ENCODE peak calls at places on chromosomes 13 and 19, in ten cellular contexts. One of them, this sample, is unnamed.

GRCh38 chr19:38880076-38880881 is 2.2 kb upstream of the RINL start:
- DNase-seq in H7: peak
- DNase-seq in NCI-H1417: no peak
- DNase-seq in hepatic stellate cell: no peak
- DNase-seq in amniotic epithelial cell: no peak
- DNase-seq in HFFc6: no peak
- DNase-seq in putamen: no peak
- DNase-seq in T-helper 17 cell: no peak
- DNase-seq in activated CD4-positive, alpha-beta T cell treated with anti-CD3 and anti-CD28 coated beads for 48 hours: no peak
- DNase-seq in stimulated activated CD8-positive, alpha-beta memory T cell treated with anti-CD3 and anti-CD28 coated beads, Interleukin-4, amount 100 ng/mL, for 24 hours: no peak
- DNase-seq in this sample: no peak

GRCh38 chr19:401836-402535 is 7.0 kb downstream of the C2CD4C start:
- DNase-seq in NCI-H1417: peak
- DNase-seq in stimulated activated CD8-positive, alpha-beta memory T cell treated with anti-CD3 and anti-CD28 coated beads, Interleukin-4, amount 100 ng/mL, for 24 hours: no peak
- DNase-seq in T-helper 17 cell: no peak
- DNase-seq in HFFc6: no peak
- DNase-seq in amniotic epithelial cell: no peak
- DNase-seq in activated CD4-positive, alpha-beta T cell treated with anti-CD3 and anti-CD28 coated beads for 48 hours: no peak
- DNase-seq in hepatic stellate cell: no peak
- DNase-seq in putamen: no peak
- DNase-seq in H7: peak
- DNase-seq in this sample: no peak

GRCh38 chr19:36488816-36489138 is 584 bp downstream of the ZNF566 start:
- DNase-seq in activated CD4-positive, alpha-beta T cell treated with anti-CD3 and anti-CD28 coated beads for 48 hours: no peak
- DNase-seq in amniotic epithelial cell: peak
- DNase-seq in NCI-H1417: peak
- DNase-seq in hepatic stellate cell: no peak
- DNase-seq in putamen: no peak
- DNase-seq in H7: no peak
- DNase-seq in HFFc6: no peak
- DNase-seq in stimulated activated CD8-positive, alpha-beta memory T cell treated with anti-CD3 and anti-CD28 coated beads, Interleukin-4, amount 100 ng/mL, for 24 hours: peak
- DNase-seq in T-helper 17 cell: no peak
- DNase-seq in this sample: no peak

GRCh38 chr13:73991884-73992283 is 142.3 kb downstream of the KLF12 start:
- DNase-seq in amniotic epithelial cell: no peak
- DNase-seq in HFFc6: no peak
- DNase-seq in T-helper 17 cell: no peak
- DNase-seq in activated CD4-positive, alpha-beta T cell treated with anti-CD3 and anti-CD28 coated beads for 48 hours: no peak
- DNase-seq in hepatic stellate cell: no peak
- DNase-seq in putamen: no peak
- DNase-seq in NCI-H1417: peak
- DNase-seq in stimulated activated CD8-positive, alpha-beta memory T cell treated with anti-CD3 and anti-CD28 coated beads, Interleukin-4, amount 100 ng/mL, for 24 hours: no peak
- DNase-seq in H7: no peak
- DNase-seq in this sample: no peak

GRCh38 chr13:21466527-21466926 is 7.4 kb upstream of the ZDHHC20 start:
- DNase-seq in NCI-H1417: no peak
- DNase-seq in amniotic epithelial cell: no peak
- DNase-seq in hepatic stellate cell: no peak
- DNase-seq in H7: no peak
- DNase-seq in HFFc6: no peak
- DNase-seq in T-helper 17 cell: no peak
- DNase-seq in putamen: no peak
- DNase-seq in stimulated activated CD8-positive, alpha-beta memory T cell treated with anti-CD3 and anti-CD28 coated beads, Interleukin-4, amount 100 ng/mL, for 24 hours: no peak
- DNase-seq in activated CD4-positive, alpha-beta T cell treated with anti-CD3 and anti-CD28 coated beads for 48 hours: no peak
- DNase-seq in this sample: no peak

GRCh38 chr19:2613507-2614295 is 88.8 kb downstream of the GNG7 start:
- DNase-seq in amniotic epithelial cell: peak
- DNase-seq in stimulated activated CD8-positive, alpha-beta memory T cell treated with anti-CD3 and anti-CD28 coated beads, Interleukin-4, amount 100 ng/mL, for 24 hours: peak
- DNase-seq in HFFc6: peak
- DNase-seq in NCI-H1417: no peak
- DNase-seq in activated CD4-positive, alpha-beta T cell treated with anti-CD3 and anti-CD28 coated beads for 48 hours: peak
- DNase-seq in T-helper 17 cell: peak
- DNase-seq in H7: peak
- DNase-seq in hepatic stellate cell: peak
- DNase-seq in putamen: no peak
- DNase-seq in this sample: peak

GRCh38 chr13:73677041-73677589 is 457.1 kb downstream of the KLF12 start:
- DNase-seq in T-helper 17 cell: no peak
- DNase-seq in H7: no peak
- DNase-seq in amniotic epithelial cell: no peak
- DNase-seq in hepatic stellate cell: no peak
- DNase-seq in HFFc6: peak
- DNase-seq in activated CD4-positive, alpha-beta T cell treated with anti-CD3 and anti-CD28 coated beads for 48 hours: no peak
- DNase-seq in stimulated activated CD8-positive, alpha-beta memory T cell treated with anti-CD3 and anti-CD28 coated beads, Interleukin-4, amount 100 ng/mL, for 24 hours: no peak
- DNase-seq in NCI-H1417: peak
- DNase-seq in putamen: no peak
- DNase-seq in this sample: no peak

GRCh38 chr19:3694361-3695123 is 5.7 kb downstream of the PIP5K1C start:
- DNase-seq in stimulated activated CD8-positive, alpha-beta memory T cell treated with anti-CD3 and anti-CD28 coated beads, Interleukin-4, amount 100 ng/mL, for 24 hours: no peak
- DNase-seq in H7: peak
- DNase-seq in amniotic epithelial cell: no peak
- DNase-seq in putamen: no peak
- DNase-seq in hepatic stellate cell: no peak
- DNase-seq in HFFc6: no peak
- DNase-seq in T-helper 17 cell: no peak
- DNase-seq in activated CD4-positive, alpha-beta T cell treated with anti-CD3 and anti-CD28 coated beads for 48 hours: no peak
- DNase-seq in NCI-H1417: no peak
- DNase-seq in this sample: no peak

GRCh38 chr13:49502954-49503353 is 7.2 kb downstream of the PHF11 start:
- DNase-seq in NCI-H1417: no peak
- DNase-seq in putamen: no peak
- DNase-seq in activated CD4-positive, alpha-beta T cell treated with anti-CD3 and anti-CD28 coated beads for 48 hours: no peak
- DNase-seq in amniotic epithelial cell: peak
- DNase-seq in stimulated activated CD8-positive, alpha-beta memory T cell treated with anti-CD3 and anti-CD28 coated beads, Interleukin-4, amount 100 ng/mL, for 24 hours: no peak
- DNase-seq in hepatic stellate cell: no peak
- DNase-seq in H7: no peak
- DNase-seq in HFFc6: no peak
- DNase-seq in T-helper 17 cell: no peak
- DNase-seq in this sample: no peak

GRCh38 chr13:20145521-20145920 is 15.3 kb downstream of the GJA3 start:
- DNase-seq in hepatic stellate cell: no peak
- DNase-seq in activated CD4-positive, alpha-beta T cell treated with anti-CD3 and anti-CD28 coated beads for 48 hours: no peak
- DNase-seq in NCI-H1417: no peak
- DNase-seq in H7: no peak
- DNase-seq in HFFc6: no peak
- DNase-seq in stimulated activated CD8-positive, alpha-beta memory T cell treated with anti-CD3 and anti-CD28 coated beads, Interleukin-4, amount 100 ng/mL, for 24 hours: no peak
- DNase-seq in putamen: no peak
- DNase-seq in T-helper 17 cell: no peak
- DNase-seq in amniotic epithelial cell: no peak
- DNase-seq in this sample: no peak

GRCh38 chr13:110929104-110929777 is 14.4 kb upstream of the ANKRD10 start:
- DNase-seq in NCI-H1417: no peak
- DNase-seq in hepatic stellate cell: no peak
- DNase-seq in activated CD4-positive, alpha-beta T cell treated with anti-CD3 and anti-CD28 coated beads for 48 hours: no peak
- DNase-seq in HFFc6: no peak
- DNase-seq in stimulated activated CD8-positive, alpha-beta memory T cell treated with anti-CD3 and anti-CD28 coated beads, Interleukin-4, amount 100 ng/mL, for 24 hours: no peak
- DNase-seq in putamen: no peak
- DNase-seq in T-helper 17 cell: no peak
- DNase-seq in amniotic epithelial cell: no peak
- DNase-seq in H7: no peak
- DNase-seq in this sample: no peak

GRCh38 chr19:39407644-39408391 is 1.2 kb downstream of the ZFP36 start:
- DNase-seq in HFFc6: peak
- DNase-seq in stimulated activated CD8-positive, alpha-beta memory T cell treated with anti-CD3 and anti-CD28 coated beads, Interleukin-4, amount 100 ng/mL, for 24 hours: peak
- DNase-seq in amniotic epithelial cell: no peak
- DNase-seq in H7: peak
- DNase-seq in NCI-H1417: no peak
- DNase-seq in T-helper 17 cell: peak
- DNase-seq in putamen: no peak
- DNase-seq in hepatic stellate cell: no peak
- DNase-seq in activated CD4-positive, alpha-beta T cell treated with anti-CD3 and anti-CD28 coated beads for 48 hours: peak
- DNase-seq in this sample: peak

GRCh38 chr19:35977446-35978222 is 17.4 kb upstream of the SDHAF1 start:
- DNase-seq in NCI-H1417: no peak
- DNase-seq in T-helper 17 cell: no peak
- DNase-seq in activated CD4-positive, alpha-beta T cell treated with anti-CD3 and anti-CD28 coated beads for 48 hours: peak
- DNase-seq in H7: peak
- DNase-seq in hepatic stellate cell: no peak
- DNase-seq in amniotic epithelial cell: no peak
- DNase-seq in HFFc6: no peak
- DNase-seq in putamen: no peak
- DNase-seq in stimulated activated CD8-positive, alpha-beta memory T cell treated with anti-CD3 and anti-CD28 coated beads, Interleukin-4, amount 100 ng/mL, for 24 hours: no peak
- DNase-seq in this sample: no peak

GRCh38 chr13:50613356-50613831 is 230.1 kb downstream of the DLEU7 start:
- DNase-seq in T-helper 17 cell: no peak
- DNase-seq in H7: no peak
- DNase-seq in stimulated activated CD8-positive, alpha-beta memory T cell treated with anti-CD3 and anti-CD28 coated beads, Interleukin-4, amount 100 ng/mL, for 24 hours: no peak
- DNase-seq in HFFc6: no peak
- DNase-seq in amniotic epithelial cell: no peak
- DNase-seq in NCI-H1417: no peak
- DNase-seq in activated CD4-positive, alpha-beta T cell treated with anti-CD3 and anti-CD28 coated beads for 48 hours: no peak
- DNase-seq in putamen: no peak
- DNase-seq in hepatic stellate cell: no peak
- DNase-seq in this sample: no peak

GRCh38 chr19:36244066-36244465 is 29.2 kb downstream of the ZNF146 start:
- DNase-seq in T-helper 17 cell: no peak
- DNase-seq in stimulated activated CD8-positive, alpha-beta memory T cell treated with anti-CD3 and anti-CD28 coated beads, Interleukin-4, amount 100 ng/mL, for 24 hours: no peak
- DNase-seq in NCI-H1417: no peak
- DNase-seq in amniotic epithelial cell: no peak
- DNase-seq in H7: peak
- DNase-seq in putamen: no peak
- DNase-seq in activated CD4-positive, alpha-beta T cell treated with anti-CD3 and anti-CD28 coated beads for 48 hours: no peak
- DNase-seq in HFFc6: no peak
- DNase-seq in hepatic stellate cell: no peak
- DNase-seq in this sample: no peak

GRCh38 chr13:41587490-41587889 is 130.1 kb downstream of the RGCC start:
- DNase-seq in T-helper 17 cell: no peak
- DNase-seq in activated CD4-positive, alpha-beta T cell treated with anti-CD3 and anti-CD28 coated beads for 48 hours: peak
- DNase-seq in stimulated activated CD8-positive, alpha-beta memory T cell treated with anti-CD3 and anti-CD28 coated beads, Interleukin-4, amount 100 ng/mL, for 24 hours: no peak
- DNase-seq in hepatic stellate cell: no peak
- DNase-seq in amniotic epithelial cell: no peak
- DNase-seq in HFFc6: no peak
- DNase-seq in NCI-H1417: no peak
- DNase-seq in putamen: peak
- DNase-seq in H7: no peak
- DNase-seq in this sample: no peak

GRCh38 chr13:114152831-114153371 is 20.5 kb upstream of the RASA3 start:
- DNase-seq in putamen: peak
- DNase-seq in NCI-H1417: no peak
- DNase-seq in H7: peak
- DNase-seq in HFFc6: no peak
- DNase-seq in stimulated activated CD8-positive, alpha-beta memory T cell treated with anti-CD3 and anti-CD28 coated beads, Interleukin-4, amount 100 ng/mL, for 24 hours: no peak
- DNase-seq in T-helper 17 cell: no peak
- DNase-seq in amniotic epithelial cell: no peak
- DNase-seq in hepatic stellate cell: no peak
- DNase-seq in activated CD4-positive, alpha-beta T cell treated with anti-CD3 and anti-CD28 coated beads for 48 hours: no peak
- DNase-seq in this sample: no peak

GRCh38 chr13:45063261-45063870 is 56.9 kb upstream of the GTF2F2 start:
- DNase-seq in amniotic epithelial cell: peak
- DNase-seq in putamen: no peak
- DNase-seq in activated CD4-positive, alpha-beta T cell treated with anti-CD3 and anti-CD28 coated beads for 48 hours: no peak
- DNase-seq in HFFc6: peak
- DNase-seq in NCI-H1417: no peak
- DNase-seq in hepatic stellate cell: no peak
- DNase-seq in T-helper 17 cell: no peak
- DNase-seq in stimulated activated CD8-positive, alpha-beta memory T cell treated with anti-CD3 and anti-CD28 coated beads, Interleukin-4, amount 100 ng/mL, for 24 hours: no peak
- DNase-seq in H7: no peak
- DNase-seq in this sample: no peak

GRCh38 chr19:46674416-46675178 is 13.6 kb upstream of the DACT3 start:
- DNase-seq in NCI-H1417: peak
- DNase-seq in amniotic epithelial cell: peak
- DNase-seq in stimulated activated CD8-positive, alpha-beta memory T cell treated with anti-CD3 and anti-CD28 coated beads, Interleukin-4, amount 100 ng/mL, for 24 hours: no peak
- DNase-seq in H7: peak
- DNase-seq in HFFc6: no peak
- DNase-seq in activated CD4-positive, alpha-beta T cell treated with anti-CD3 and anti-CD28 coated beads for 48 hours: no peak
- DNase-seq in hepatic stellate cell: peak
- DNase-seq in putamen: no peak
- DNase-seq in T-helper 17 cell: no peak
- DNase-seq in this sample: no peak

GRCh38 chr13:72141845-72142470 is 275.0 kb upstream of the DACH1 start:
- DNase-seq in H7: no peak
- DNase-seq in amniotic epithelial cell: peak
- DNase-seq in HFFc6: no peak
- DNase-seq in NCI-H1417: no peak
- DNase-seq in T-helper 17 cell: no peak
- DNase-seq in hepatic stellate cell: no peak
- DNase-seq in putamen: peak
- DNase-seq in activated CD4-positive, alpha-beta T cell treated with anti-CD3 and anti-CD28 coated beads for 48 hours: no peak
- DNase-seq in stimulated activated CD8-positive, alpha-beta memory T cell treated with anti-CD3 and anti-CD28 coated beads, Interleukin-4, amount 100 ng/mL, for 24 hours: no peak
- DNase-seq in this sample: no peak

GRCh38 chr13:35789335-35790166 is 313.1 kb upstream of the MAB21L1 start:
- DNase-seq in putamen: peak
- DNase-seq in H7: peak
- DNase-seq in hepatic stellate cell: no peak
- DNase-seq in activated CD4-positive, alpha-beta T cell treated with anti-CD3 and anti-CD28 coated beads for 48 hours: no peak
- DNase-seq in NCI-H1417: peak
- DNase-seq in HFFc6: peak
- DNase-seq in stimulated activated CD8-positive, alpha-beta memory T cell treated with anti-CD3 and anti-CD28 coated beads, Interleukin-4, amount 100 ng/mL, for 24 hours: no peak
- DNase-seq in amniotic epithelial cell: peak
- DNase-seq in T-helper 17 cell: no peak
- DNase-seq in this sample: no peak

GRCh38 chr13:110756268-110756667 is 42.8 kb downstream of the ING1 start:
- DNase-seq in stimulated activated CD8-positive, alpha-beta memory T cell treated with anti-CD3 and anti-CD28 coated beads, Interleukin-4, amount 100 ng/mL, for 24 hours: no peak
- DNase-seq in hepatic stellate cell: no peak
- DNase-seq in HFFc6: peak
- DNase-seq in putamen: no peak
- DNase-seq in amniotic epithelial cell: peak
- DNase-seq in H7: no peak
- DNase-seq in NCI-H1417: no peak
- DNase-seq in activated CD4-positive, alpha-beta T cell treated with anti-CD3 and anti-CD28 coated beads for 48 hours: no peak
- DNase-seq in T-helper 17 cell: no peak
- DNase-seq in this sample: no peak

GRCh38 chr19:33472696-33473624 is 48.6 kb downstream of the PEPD start:
- DNase-seq in HFFc6: peak
- DNase-seq in stimulated activated CD8-positive, alpha-beta memory T cell treated with anti-CD3 and anti-CD28 coated beads, Interleukin-4, amount 100 ng/mL, for 24 hours: no peak
- DNase-seq in hepatic stellate cell: peak
- DNase-seq in putamen: peak
- DNase-seq in T-helper 17 cell: no peak
- DNase-seq in activated CD4-positive, alpha-beta T cell treated with anti-CD3 and anti-CD28 coated beads for 48 hours: no peak
- DNase-seq in amniotic epithelial cell: peak
- DNase-seq in NCI-H1417: no peak
- DNase-seq in H7: no peak
- DNase-seq in this sample: no peak

GRCh38 chr13:30353060-30353459 is 45.7 kb upstream of the KATNAL1 start:
- DNase-seq in H7: no peak
- DNase-seq in HFFc6: no peak
- DNase-seq in stimulated activated CD8-positive, alpha-beta memory T cell treated with anti-CD3 and anti-CD28 coated beads, Interleukin-4, amount 100 ng/mL, for 24 hours: no peak
- DNase-seq in activated CD4-positive, alpha-beta T cell treated with anti-CD3 and anti-CD28 coated beads for 48 hours: no peak
- DNase-seq in hepatic stellate cell: no peak
- DNase-seq in NCI-H1417: no peak
- DNase-seq in amniotic epithelial cell: no peak
- DNase-seq in T-helper 17 cell: no peak
- DNase-seq in putamen: no peak
- DNase-seq in this sample: no peak

GRCh38 chr19:771332-771785 is 20.4 kb downstream of the MISP start:
- DNase-seq in amniotic epithelial cell: peak
- DNase-seq in NCI-H1417: peak
- DNase-seq in H7: peak
- DNase-seq in HFFc6: peak
- DNase-seq in activated CD4-positive, alpha-beta T cell treated with anti-CD3 and anti-CD28 coated beads for 48 hours: peak
- DNase-seq in stimulated activated CD8-positive, alpha-beta memory T cell treated with anti-CD3 and anti-CD28 coated beads, Interleukin-4, amount 100 ng/mL, for 24 hours: peak
- DNase-seq in T-helper 17 cell: no peak
- DNase-seq in hepatic stellate cell: peak
- DNase-seq in putamen: no peak
- DNase-seq in this sample: peak

GRCh38 chr13:20825476-20825875 is 51.7 kb upstream of the EEF1AKMT1 start:
- DNase-seq in amniotic epithelial cell: peak
- DNase-seq in hepatic stellate cell: no peak
- DNase-seq in HFFc6: peak
- DNase-seq in putamen: no peak
- DNase-seq in NCI-H1417: no peak
- DNase-seq in T-helper 17 cell: no peak
- DNase-seq in stimulated activated CD8-positive, alpha-beta memory T cell treated with anti-CD3 and anti-CD28 coated beads, Interleukin-4, amount 100 ng/mL, for 24 hours: no peak
- DNase-seq in activated CD4-positive, alpha-beta T cell treated with anti-CD3 and anti-CD28 coated beads for 48 hours: no peak
- DNase-seq in H7: no peak
- DNase-seq in this sample: no peak

GRCh38 chr13:80312967-80313366 is 28.0 kb downstream of the SPRY2 start:
- DNase-seq in activated CD4-positive, alpha-beta T cell treated with anti-CD3 and anti-CD28 coated beads for 48 hours: no peak
- DNase-seq in hepatic stellate cell: no peak
- DNase-seq in putamen: no peak
- DNase-seq in H7: no peak
- DNase-seq in amniotic epithelial cell: no peak
- DNase-seq in HFFc6: peak
- DNase-seq in stimulated activated CD8-positive, alpha-beta memory T cell treated with anti-CD3 and anti-CD28 coated beads, Interleukin-4, amount 100 ng/mL, for 24 hours: no peak
- DNase-seq in T-helper 17 cell: no peak
- DNase-seq in NCI-H1417: no peak
- DNase-seq in this sample: no peak

GRCh38 chr19:21587549-21587948 is 82.1 kb downstream of the ZNF429 start:
- DNase-seq in NCI-H1417: no peak
- DNase-seq in hepatic stellate cell: no peak
- DNase-seq in amniotic epithelial cell: no peak
- DNase-seq in HFFc6: no peak
- DNase-seq in stimulated activated CD8-positive, alpha-beta memory T cell treated with anti-CD3 and anti-CD28 coated beads, Interleukin-4, amount 100 ng/mL, for 24 hours: no peak
- DNase-seq in activated CD4-positive, alpha-beta T cell treated with anti-CD3 and anti-CD28 coated beads for 48 hours: no peak
- DNase-seq in T-helper 17 cell: no peak
- DNase-seq in H7: peak
- DNase-seq in putamen: no peak
- DNase-seq in this sample: no peak

This sample was measured in memory B cell.